ENCODE peak calls at places on chromosomes 7 and 10, in seven cellular contexts. One of them, this sample, is unnamed.

GRCh38 chr10:4672199-4672598 is 153.8 kb upstream of the AKR1E2 start:
- DNase-seq in OCI-LY7: no peak
- DNase-seq in AG04450: no peak
- DNase-seq in lung: no peak
- DNase-seq in astrocyte of the spinal cord: peak
- DNase-seq in right lobe of liver: no peak
- DNase-seq in endodermal cell: no peak
- DNase-seq in this sample: peak

GRCh38 chr10:133071801-133072595 is 15.7 kb upstream of the ADGRA1 start:
- DNase-seq in OCI-LY7: no peak
- DNase-seq in AG04450: no peak
- DNase-seq in lung: no peak
- DNase-seq in astrocyte of the spinal cord: no peak
- DNase-seq in right lobe of liver: no peak
- DNase-seq in endodermal cell: no peak
- DNase-seq in this sample: no peak

GRCh38 chr7:11251436-11251835 is 277.8 kb downstream of the PHF14 start:
- DNase-seq in OCI-LY7: no peak
- DNase-seq in AG04450: no peak
- DNase-seq in lung: no peak
- DNase-seq in astrocyte of the spinal cord: no peak
- DNase-seq in right lobe of liver: no peak
- DNase-seq in endodermal cell: no peak
- DNase-seq in this sample: no peak

GRCh38 chr7:80136276-80137045 is 1.8 kb downstream of the GNAI1 start:
- DNase-seq in OCI-LY7: no peak
- DNase-seq in AG04450: no peak
- DNase-seq in lung: no peak
- DNase-seq in astrocyte of the spinal cord: peak
- DNase-seq in right lobe of liver: no peak
- DNase-seq in endodermal cell: no peak
- DNase-seq in this sample: peak

GRCh38 chr7:23298141-23298851 is 843 bp upstream of the MALSU1 start:
- DNase-seq in OCI-LY7: no peak
- DNase-seq in AG04450: peak
- DNase-seq in lung: peak
- DNase-seq in astrocyte of the spinal cord: peak
- DNase-seq in right lobe of liver: no peak
- DNase-seq in endodermal cell: peak
- DNase-seq in this sample: peak

GRCh38 chr7:30974605-30975256 is 11.0 kb downstream of the GHRHR start:
- DNase-seq in OCI-LY7: peak
- DNase-seq in AG04450: no peak
- DNase-seq in lung: peak
- DNase-seq in astrocyte of the spinal cord: peak
- DNase-seq in right lobe of liver: no peak
- DNase-seq in endodermal cell: peak
- DNase-seq in this sample: peak

GRCh38 chr7:27169658-27170493 is 4.2 kb downstream of the HOXA10 start:
- DNase-seq in OCI-LY7: no peak
- DNase-seq in AG04450: no peak
- DNase-seq in lung: no peak
- DNase-seq in astrocyte of the spinal cord: no peak
- DNase-seq in right lobe of liver: peak
- DNase-seq in endodermal cell: peak
- DNase-seq in this sample: peak

GRCh38 chr10:35700490-35700887 is 58.4 kb upstream of the FZD8 start:
- DNase-seq in OCI-LY7: no peak
- DNase-seq in AG04450: no peak
- DNase-seq in lung: no peak
- DNase-seq in astrocyte of the spinal cord: no peak
- DNase-seq in right lobe of liver: no peak
- DNase-seq in endodermal cell: peak
- DNase-seq in this sample: no peak

GRCh38 chr7:28759373-28760013 is 198.6 kb downstream of the TRIL start:
- DNase-seq in OCI-LY7: no peak
- DNase-seq in AG04450: no peak
- DNase-seq in lung: no peak
- DNase-seq in astrocyte of the spinal cord: peak
- DNase-seq in right lobe of liver: no peak
- DNase-seq in endodermal cell: no peak
- DNase-seq in this sample: no peak

GRCh38 chr10:31204090-31204489 is 114.9 kb upstream of the ZEB1 start:
- DNase-seq in OCI-LY7: no peak
- DNase-seq in AG04450: no peak
- DNase-seq in lung: no peak
- DNase-seq in astrocyte of the spinal cord: peak
- DNase-seq in right lobe of liver: no peak
- DNase-seq in endodermal cell: no peak
- DNase-seq in this sample: peak

GRCh38 chr10:5532618-5533097 is 7.9 kb downstream of the CALML3 start:
- DNase-seq in OCI-LY7: no peak
- DNase-seq in AG04450: no peak
- DNase-seq in lung: no peak
- DNase-seq in astrocyte of the spinal cord: no peak
- DNase-seq in right lobe of liver: no peak
- DNase-seq in endodermal cell: peak
- DNase-seq in this sample: no peak

GRCh38 chr10:44186821-44187220 is 198.1 kb downstream of the CXCL12 start:
- DNase-seq in OCI-LY7: no peak
- DNase-seq in AG04450: no peak
- DNase-seq in lung: no peak
- DNase-seq in astrocyte of the spinal cord: no peak
- DNase-seq in right lobe of liver: no peak
- DNase-seq in endodermal cell: no peak
- DNase-seq in this sample: no peak

GRCh38 chr7:78151229-78151628 is 352.7 kb downstream of the PHTF2 start:
- DNase-seq in OCI-LY7: no peak
- DNase-seq in AG04450: peak
- DNase-seq in lung: no peak
- DNase-seq in astrocyte of the spinal cord: peak
- DNase-seq in right lobe of liver: no peak
- DNase-seq in endodermal cell: no peak
- DNase-seq in this sample: peak

DNA sequence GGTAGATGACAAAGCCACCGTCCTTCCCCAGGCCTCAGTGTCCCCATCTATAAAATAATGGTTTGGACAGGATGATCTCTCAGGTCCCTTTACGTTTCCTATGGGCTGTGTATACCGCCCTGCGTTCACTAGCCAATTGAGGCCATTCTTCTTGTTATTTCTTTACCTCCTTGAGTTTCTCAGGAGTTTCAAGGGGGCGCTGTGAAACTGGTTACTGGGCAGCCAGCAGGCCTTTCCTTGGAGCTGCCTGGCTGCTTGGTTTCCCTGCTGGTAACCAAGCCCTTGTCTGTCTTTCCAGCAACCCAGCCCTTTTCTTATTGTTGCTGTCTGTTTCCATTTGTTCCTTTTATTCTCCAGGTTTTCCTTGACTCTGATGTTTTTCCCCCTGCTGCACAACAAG is 26.9 kb downstream of the FGF8 start:
- DNase-seq in OCI-LY7: no peak
- DNase-seq in AG04450: no peak
- DNase-seq in lung: no peak
- DNase-seq in astrocyte of the spinal cord: no peak
- DNase-seq in right lobe of liver: no peak
- DNase-seq in endodermal cell: peak
- DNase-seq in this sample: no peak
- TF ChIP-seq CTCF in OCI-LY7: peak
- TF ChIP-seq CTCF in AG04450: no peak
- TF ChIP-seq CTCF in lung: no peak
- TF ChIP-seq CTCF in astrocyte of the spinal cord: peak
- TF ChIP-seq CTCF in right lobe of liver: no peak
- TF ChIP-seq CTCF in endodermal cell: peak
- TF ChIP-seq CTCF in this sample: no peak

GRCh38 chr7:101814996-101815825 is 2.2 kb upstream of the CUX1 start:
- DNase-seq in OCI-LY7: peak
- DNase-seq in AG04450: no peak
- DNase-seq in lung: peak
- DNase-seq in astrocyte of the spinal cord: no peak
- DNase-seq in right lobe of liver: peak
- DNase-seq in endodermal cell: peak
- DNase-seq in this sample: peak

GRCh38 chr7:101814081-101814995 is 3.1 kb upstream of the CUX1 start:
- DNase-seq in OCI-LY7: peak
- DNase-seq in AG04450: no peak
- DNase-seq in lung: peak
- DNase-seq in astrocyte of the spinal cord: peak
- DNase-seq in right lobe of liver: peak
- DNase-seq in endodermal cell: peak
- DNase-seq in this sample: peak

GRCh38 chr7:101816499-101817030 is 861 bp upstream of the CUX1 start:
- DNase-seq in OCI-LY7: peak
- DNase-seq in AG04450: no peak
- DNase-seq in lung: no peak
- DNase-seq in astrocyte of the spinal cord: no peak
- DNase-seq in right lobe of liver: peak
- DNase-seq in endodermal cell: peak
- DNase-seq in this sample: peak

GRCh38 chr7:101817031-101817929 is at the start of gene CUX1:
- DNase-seq in OCI-LY7: peak
- DNase-seq in AG04450: no peak
- DNase-seq in lung: no peak
- DNase-seq in astrocyte of the spinal cord: no peak
- DNase-seq in right lobe of liver: peak
- DNase-seq in endodermal cell: peak
- DNase-seq in this sample: peak

DNA sequence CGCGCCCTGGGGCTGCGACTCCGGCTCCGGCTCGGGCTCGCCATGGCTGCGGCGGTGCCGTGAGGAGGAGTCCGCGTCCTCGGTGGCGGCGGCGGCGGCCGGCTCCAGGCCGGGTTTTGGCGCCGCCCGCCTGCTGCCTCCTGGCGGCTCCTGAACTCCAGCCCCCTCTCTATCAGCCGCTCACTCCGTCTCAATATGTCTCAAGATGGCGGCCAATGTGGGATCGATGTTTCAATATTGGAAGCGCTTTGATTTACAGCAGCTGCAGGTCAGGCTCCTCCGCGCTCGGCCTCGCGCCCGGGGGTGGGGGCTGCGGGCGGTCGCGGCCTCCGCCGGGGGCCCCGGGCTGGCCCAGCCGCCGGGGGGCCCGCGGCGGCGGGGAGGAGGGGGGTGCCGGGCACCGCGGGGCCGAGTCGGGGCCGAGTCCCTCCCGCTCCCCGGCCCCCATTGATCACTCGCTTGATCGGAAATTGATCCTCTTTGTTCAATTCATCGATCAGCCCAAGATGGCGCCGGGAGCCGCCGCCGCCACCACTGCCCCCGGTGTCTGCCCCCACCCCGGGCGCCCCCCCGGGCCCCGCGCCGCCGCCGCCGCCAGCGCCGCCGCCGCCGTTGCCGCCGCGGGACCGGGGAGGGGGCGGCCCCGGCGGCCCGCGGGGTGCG is 1.5 kb upstream of the CUX1 start:
- DNase-seq in OCI-LY7: peak
- DNase-seq in AG04450: peak
- DNase-seq in lung: peak
- DNase-seq in astrocyte of the spinal cord: peak
- DNase-seq in right lobe of liver: peak
- DNase-seq in endodermal cell: no peak
- DNase-seq in this sample: peak
- TF ChIP-seq CTCF in OCI-LY7: no peak
- TF ChIP-seq CTCF in AG04450: no peak
- TF ChIP-seq CTCF in lung: no peak
- TF ChIP-seq CTCF in astrocyte of the spinal cord: peak
- TF ChIP-seq CTCF in right lobe of liver: no peak
- TF ChIP-seq CTCF in endodermal cell: no peak
- TF ChIP-seq CTCF in this sample: no peak

DNA sequence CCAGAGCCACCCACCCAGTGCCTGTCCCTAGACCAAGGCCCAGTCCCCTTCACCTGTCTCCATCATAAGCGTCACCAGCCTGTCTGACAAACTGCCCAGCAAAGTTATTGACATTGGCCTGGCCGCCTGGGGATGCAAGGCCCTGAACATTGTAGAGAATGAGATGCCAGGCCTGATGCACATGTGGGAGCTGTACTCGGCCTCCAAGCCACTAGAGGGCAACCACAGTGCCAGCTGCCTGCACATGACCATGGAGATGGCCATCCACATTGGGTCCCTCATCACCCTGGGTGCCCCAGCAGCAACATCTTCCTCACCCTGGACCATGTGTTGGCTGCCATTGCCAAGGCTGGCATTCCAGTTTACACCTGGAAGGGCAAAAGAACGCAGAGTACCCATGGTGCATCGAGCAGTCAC is 63.7 kb upstream of the ANTXRL start:
- DNase-seq in OCI-LY7: peak
- DNase-seq in AG04450: no peak
- DNase-seq in lung: no peak
- DNase-seq in astrocyte of the spinal cord: no peak
- DNase-seq in right lobe of liver: no peak
- DNase-seq in endodermal cell: peak
- DNase-seq in this sample: no peak
- TF ChIP-seq CTCF in OCI-LY7: peak
- TF ChIP-seq CTCF in AG04450: no peak
- TF ChIP-seq CTCF in lung: no peak
- TF ChIP-seq CTCF in astrocyte of the spinal cord: peak
- TF ChIP-seq CTCF in right lobe of liver: no peak
- TF ChIP-seq CTCF in endodermal cell: peak
- TF ChIP-seq CTCF in this sample: no peak

GRCh38 chr10:52653510-52653909 is 119.1 kb downstream of the MBL2 start:
- DNase-seq in OCI-LY7: no peak
- DNase-seq in AG04450: no peak
- DNase-seq in lung: no peak
- DNase-seq in astrocyte of the spinal cord: no peak
- DNase-seq in right lobe of liver: no peak
- DNase-seq in endodermal cell: no peak
- DNase-seq in this sample: no peak
- TF ChIP-seq CTCF in OCI-LY7: no peak
- TF ChIP-seq CTCF in AG04450: no peak
- TF ChIP-seq CTCF in lung: no peak
- TF ChIP-seq CTCF in astrocyte of the spinal cord: no peak
- TF ChIP-seq CTCF in right lobe of liver: no peak
- TF ChIP-seq CTCF in endodermal cell: no peak
- TF ChIP-seq CTCF in this sample: no peak

DNA sequence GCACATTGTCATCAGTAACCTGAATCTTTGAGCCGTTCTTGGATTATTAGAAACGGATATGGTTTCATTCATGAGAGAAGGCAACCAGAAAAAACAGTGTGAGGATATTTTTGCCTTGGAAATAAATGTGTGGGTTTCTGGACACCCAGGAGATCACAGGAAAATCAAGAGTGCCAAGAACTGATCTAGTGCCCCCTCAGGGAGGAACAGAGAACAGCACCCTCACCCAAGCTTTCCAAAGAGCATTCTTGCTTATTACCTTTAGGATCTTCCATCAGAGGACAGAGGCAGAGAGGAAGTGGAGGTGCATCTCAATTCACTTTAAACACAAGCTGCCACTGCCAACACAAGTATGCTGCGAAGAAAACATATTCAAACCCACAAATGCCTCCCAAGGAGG is 851.5 kb upstream of the COBL start:
- DNase-seq in OCI-LY7: peak
- DNase-seq in AG04450: no peak
- DNase-seq in lung: no peak
- DNase-seq in astrocyte of the spinal cord: no peak
- DNase-seq in right lobe of liver: no peak
- DNase-seq in endodermal cell: peak
- DNase-seq in this sample: peak
- TF ChIP-seq CTCF in OCI-LY7: peak
- TF ChIP-seq CTCF in AG04450: no peak
- TF ChIP-seq CTCF in lung: no peak
- TF ChIP-seq CTCF in astrocyte of the spinal cord: peak
- TF ChIP-seq CTCF in right lobe of liver: peak
- TF ChIP-seq CTCF in endodermal cell: peak
- TF ChIP-seq CTCF in this sample: peak

GRCh38 chr10:80515941-80516340 is 21.8 kb upstream of the SH2D4B start:
- DNase-seq in OCI-LY7: no peak
- DNase-seq in AG04450: no peak
- DNase-seq in lung: no peak
- DNase-seq in astrocyte of the spinal cord: no peak
- DNase-seq in right lobe of liver: no peak
- DNase-seq in endodermal cell: no peak
- DNase-seq in this sample: no peak
- TF ChIP-seq CTCF in OCI-LY7: no peak
- TF ChIP-seq CTCF in AG04450: no peak
- TF ChIP-seq CTCF in lung: no peak
- TF ChIP-seq CTCF in astrocyte of the spinal cord: no peak
- TF ChIP-seq CTCF in right lobe of liver: no peak
- TF ChIP-seq CTCF in endodermal cell: no peak
- TF ChIP-seq CTCF in this sample: no peak

This sample was measured in MCF 10A.